ENCODE peak calls at places on chromosomes 4 and X, in six cellular contexts. P, N, R, L, Q and Y are unnamed samples.

GRCh38 chr4:61397174-61397573 is 197.0 kb downstream of the ADGRL3 start:
- DNase-seq in P (peak), N (no peak), R (no peak), Q (no peak), L (peak), Y (no peak)

GRCh38 chr4:159047478-159048165 is 55.3 kb upstream of the RAPGEF2 start:
- DNase-seq in N (no peak), R (no peak), P (peak), Q (no peak), L (peak), Y (no peak)

GRCh38 chrX:130111935-130112221 is 1.6 kb upstream of the ELF4 start:
- DNase-seq in R (no peak), N (no peak), P (no peak), L (no peak), Q (no peak), Y (no peak)

GRCh38 chr4:152197211-152197610 is 338.7 kb downstream of the FBXW7 start:
- DNase-seq in P (no peak), N (no peak), L (no peak), R (no peak), Q (no peak), Y (no peak)

GRCh38 chrX:51694254-51694653 is 11.6 kb upstream of the CENPVL2 start:
- DNase-seq in L (no peak), R (no peak), P (no peak), Q (no peak), N (no peak), Y (no peak)

GRCh38 chr4:90095000-90095399 is 32.2 kb upstream of the CCSER1 start:
- DNase-seq in P (no peak), L (no peak), Q (no peak), R (no peak), N (no peak), Y (no peak)

GRCh38 chr4:152682143-152682542 is 2.3 kb upstream of the TMEM154 start:
- DNase-seq in R (no peak), L (no peak), N (no peak), P (no peak), Q (no peak), Y (no peak)

GRCh38 chr4:168654206-168655174 is 157.6 kb downstream of the PALLD start:
- DNase-seq in Q (no peak), N (no peak), R (peak), L (peak), P (peak), Y (no peak)

GRCh38 chr4:121457278-121457875 is 76.6 kb upstream of the QRFPR start:
- DNase-seq in L (no peak), R (no peak), Q (no peak), P (no peak), N (no peak), Y (no peak)

GRCh38 chr4:141977433-141977832 is 341.1 kb downstream of the IL15 start:
- DNase-seq in N (no peak), R (no peak), L (no peak), P (no peak), Q (no peak), Y (no peak)

GRCh38 chr4:56727150-56727549 is 46.1 kb upstream of the HOPX start:
- DNase-seq in N (no peak), Q (no peak), L (no peak), P (no peak), R (no peak), Y (no peak)

GRCh38 chr4:173478136-173478860 is 51.7 kb downstream of the HAND2 start:
- DNase-seq in L (no peak), R (no peak), N (no peak), Q (no peak), P (no peak), Y (no peak)

GRCh38 chr4:159283697-159284492 is 181.0 kb downstream of the RAPGEF2 start:
- DNase-seq in P (peak), R (peak), L (peak), N (no peak), Q (no peak), Y (no peak)

GRCh38 chrX:104126856-104127255 is 14.5 kb downstream of the ZCCHC18 start:
- DNase-seq in Q (no peak), N (no peak), P (no peak), R (no peak), L (no peak), Y (no peak)

GRCh38 chr4:5365071-5366008 is 314.1 kb downstream of the STK32B start:
- DNase-seq in N (no peak), P (peak), R (peak), L (peak), Q (no peak), Y (no peak)

GRCh38 chr4:72326692-72327632 is 242.1 kb downstream of the ADAMTS3 start:
- DNase-seq in L (peak), P (peak), Q (no peak), N (no peak), R (peak), Y (no peak)

GRCh38 chr4:97123573-97123972 is 1019.7 kb downstream of the STPG2 start:
- DNase-seq in P (no peak), Q (no peak), R (no peak), N (no peak), L (no peak), Y (no peak)

GRCh38 chr4:6761540-6762243 is 20.8 kb upstream of the KIAA0232 start:
- DNase-seq in Q (no peak), R (no peak), N (peak), L (no peak), P (peak), Y (no peak)

GRCh38 chr4:56296449-56296990 is 90.8 kb downstream of the AASDH start:
- DNase-seq in P (no peak), R (no peak), L (no peak), N (no peak), Q (no peak), Y (no peak)

GRCh38 chr4:52659722-52660261 is 691 bp upstream of the USP46 start:
- DNase-seq in P (peak), N (peak), R (no peak), L (no peak), Q (no peak), Y (peak)

GRCh38 chrX:124242160-124242559 is 90.3 kb upstream of the TEX13D start:
- DNase-seq in P (no peak), L (no peak), Q (no peak), N (no peak), R (no peak), Y (no peak)

GRCh38 chrX:134718329-134719317 is 60.4 kb upstream of the PLAC1 start:
- DNase-seq in R (peak), P (peak), Q (peak), L (peak), N (peak), Y (no peak)

GRCh38 chrX:13088155-13088485 is 43.7 kb upstream of the FAM9C start:
- DNase-seq in R (no peak), P (no peak), N (no peak), Q (no peak), L (no peak), Y (no peak)

GRCh38 chr4:40205259-40206198 is 8.7 kb downstream of the RHOH start:
- DNase-seq in R (no peak), P (no peak), N (no peak), L (no peak), Q (no peak), Y (no peak)

GRCh38 chr4:155885666-155886065 is 17.8 kb upstream of the TDO2 start:
- DNase-seq in Q (no peak), N (no peak), P (no peak), L (no peak), R (no peak), Y (no peak)

GRCh38 chrX:2954541-2954940 is 25.4 kb upstream of the ARSD start:
- DNase-seq in L (peak), N (no peak), R (no peak), Q (no peak), P (peak), Y (no peak)

GRCh38 chr4:23368081-23368697 is 521.7 kb downstream of the PPARGC1A start:
- DNase-seq in N (no peak), P (peak), R (no peak), Q (no peak), L (peak), Y (no peak)

GRCh38 chr4:12324965-12325364 is 896.3 kb upstream of the HS3ST1 start:
- DNase-seq in L (no peak), Q (no peak), P (no peak), N (no peak), R (no peak), Y (no peak)